ENCODE peak calls at places on chromosomes 7 and 10, in seven cellular contexts. W is NCI-H1694 treated with DMSO at 0.1 percent for 48 hours; O is AG09319; G is activated CD4-positive, CD25-positive, alpha-beta regulatory T cell; M is NB4; Z is anterior cingulate cortex; A is GM04504. S is an unnamed sample.

GRCh38 chr7:54728411-54728810 is 30.6 kb downstream of the SEC61G start:
- DNase-seq in O (no peak), Z (no peak), W (no peak), A (no peak), G (no peak), M (no peak), S (no peak)

GRCh38 chr7:101720324-101720723 is 91.2 kb upstream of the MYL10 start:
- DNase-seq in M (peak; percentile 39), A (no peak), G (no peak), O (no peak), Z (no peak), W (no peak), S (no peak)

GRCh38 chr7:129765352-129765751 is 153.8 kb downstream of the NRF1 start:
- DNase-seq in W (no peak), A (no peak), G (no peak), M (no peak), Z (no peak), O (no peak), S (no peak)

GRCh38 chr10:986137-986825 is 2.0 kb upstream of the GTPBP4 start:
- DNase-seq in O (no peak), W (no peak), Z (no peak), M (peak; percentile 27), G (no peak), A (no peak), S (peak; percentile 83)

GRCh38 chr10:20877986-20878979 is 18.8 kb downstream of the NEBL start:
- DNase-seq in A (no peak), Z (no peak), M (no peak), W (no peak), O (no peak), G (no peak), S (no peak)

GRCh38 chr7:64046041-64046389 is 781 bp downstream of the ZNF727 start:
- DNase-seq in A (no peak), O (no peak), Z (no peak), G (no peak), M (no peak), W (no peak), S (no peak)

GRCh38 chr7:16598015-16598414 is 47.5 kb downstream of the ANKMY2 start:
- DNase-seq in W (no peak), O (no peak), Z (no peak), M (no peak), A (no peak), G (no peak), S (no peak)

GRCh38 chr7:151076863-151077704 is 3.5 kb downstream of the FASTK start:
- DNase-seq in W (no peak), O (no peak), Z (no peak), G (no peak), M (peak; percentile 46), A (no peak), S (no peak)

GRCh38 chr10:84224411-84225028 is 824 bp downstream of the LRIT2 start:
- DNase-seq in A (no peak), O (no peak), M (peak; percentile 30), G (no peak), W (no peak), Z (no peak), S (no peak)

GRCh38 chr10:63515002-63515763 is 6.0 kb upstream of the REEP3 start:
- DNase-seq in W (no peak), A (no peak), M (peak; percentile 66), Z (no peak), O (no peak), G (no peak), S (no peak)

GRCh38 chr7:4759211-4759610 is 16.2 kb upstream of the AP5Z1 start:
- DNase-seq in W (no peak), M (no peak), A (no peak), O (no peak), Z (no peak), G (no peak), S (no peak)

GRCh38 chr7:35988105-35988504 is 164.9 kb upstream of the EEPD1 start:
- DNase-seq in Z (no peak), A (no peak), G (no peak), O (no peak), W (no peak), M (no peak), S (no peak)

GRCh38 chr10:80371462-80371861 is 14.9 kb downstream of the DYDC2 start:
- DNase-seq in Z (no peak), A (no peak), W (no peak), G (no peak), O (no peak), M (no peak), S (no peak)

GRCh38 chr10:10516731-10517130 is 500.9 kb upstream of the CELF2 start:
- DNase-seq in W (no peak), G (no peak), O (no peak), Z (no peak), M (no peak), A (no peak), S (no peak)